ENCODE peak calls at places on chromosomes 16 and 17, in ten cellular contexts. P is IMR-90, I is Peyer's patch, U is ovary, S is stomach, M is body of pancreas, V is heart left ventricle, Y is HCT116, L is NB4, E is adrenal gland. Z is an unnamed sample.

GRCh38 chr17:35046740-35047283 is 16.7 kb downstream of the RFFL start:
- DNase-seq in P (peak), I (no peak), U (no peak), S (no peak), M (no peak), V (no peak), Y (no peak), L (peak), E (no peak), Z (no peak)

GRCh38 chr16:28475221-28475620 is 3.1 kb upstream of the NPIPB7 start:
- DNase-seq in P (no peak), I (no peak), U (no peak), S (no peak), M (no peak), V (no peak), Y (no peak), L (no peak), E (no peak), Z (no peak)

GRCh38 chr16:27321013-27321960 is 7.5 kb downstream of the IL4R start:
- DNase-seq in P (peak), I (no peak), U (peak), S (no peak), M (peak), V (no peak), Y (no peak), L (no peak), E (peak), Z (no peak)

GRCh38 chr17:28854457-28855382 is at the start of gene ERAL1:
- DNase-seq in P (peak), I (peak), U (peak), S (peak), M (peak), V (peak), Y (peak), L (peak), E (peak), Z (peak)

GRCh38 chr16:82699262-82699661 is 72.5 kb downstream of the CDH13 start:
- DNase-seq in P (no peak), I (no peak), U (no peak), S (no peak), M (no peak), V (no peak), Y (no peak), L (no peak), E (no peak), Z (no peak)

GRCh38 chr17:33452797-33453196 is 159.7 kb upstream of the ASIC2 start:
- DNase-seq in P (no peak), I (no peak), U (no peak), S (no peak), M (no peak), V (no peak), Y (no peak), L (no peak), E (no peak), Z (no peak)

GRCh38 chr16:12262454-12263180 is 286.1 kb downstream of the SNX29 start:
- DNase-seq in P (peak), I (peak), U (no peak), S (peak), M (peak), V (no peak), Y (no peak), L (no peak), E (peak), Z (peak)

GRCh38 chr17:21573961-21574610 is 118.2 kb upstream of the KCNJ18 start:
- DNase-seq in P (peak), I (peak), U (peak), S (peak), M (peak), V (peak), Y (no peak), L (no peak), E (peak), Z (peak)

GRCh38 chr17:10743316-10744009 is 13.6 kb upstream of the TMEM220 start:
- DNase-seq in P (peak), I (no peak), U (no peak), S (no peak), M (no peak), V (no peak), Y (no peak), L (no peak), E (no peak), Z (no peak)

GRCh38 chr17:76546556-76547182 is 6.8 kb downstream of the PRCD start:
- DNase-seq in P (peak), I (no peak), U (peak), S (peak), M (no peak), V (no peak), Y (no peak), L (no peak), E (peak), Z (no peak)

GRCh38 chr16:73172621-73173312 is 124.8 kb upstream of the ZFHX3 start:
- DNase-seq in P (peak), I (peak), U (peak), S (peak), M (peak), V (peak), Y (no peak), L (no peak), E (peak), Z (peak)

GRCh38 chr16:11613381-11614303 is 26.9 kb upstream of the LITAF start:
- DNase-seq in P (no peak), I (peak), U (no peak), S (peak), M (no peak), V (peak), Y (no peak), L (peak), E (peak), Z (peak)

GRCh38 chr17:50630524-50631194 is 4.0 kb upstream of the ABCC3 start:
- DNase-seq in P (no peak), I (peak), U (no peak), S (peak), M (peak), V (no peak), Y (peak), L (no peak), E (peak), Z (peak)

GRCh38 chr16:28863929-28864886 is 565 bp downstream of the SH2B1 start:
- DNase-seq in P (peak), I (no peak), U (peak), S (no peak), M (no peak), V (no peak), Y (no peak), L (peak), E (peak), Z (no peak)

GRCh38 chr17:7987112-7987893 is 15.1 kb upstream of the GUCY2D start:
- DNase-seq in P (peak), I (no peak), U (no peak), S (no peak), M (no peak), V (no peak), Y (no peak), L (no peak), E (no peak), Z (no peak)

GRCh38 chr17:75652934-75653549 is 13.9 kb downstream of the RECQL5 start:
- DNase-seq in P (peak), I (no peak), U (peak), S (no peak), M (no peak), V (no peak), Y (no peak), L (peak), E (no peak), Z (no peak)

GRCh38 chr16:84138824-84139627 is 6.0 kb downstream of the HSDL1 start:
- DNase-seq in P (peak), I (no peak), U (no peak), S (peak), M (no peak), V (no peak), Y (peak), L (no peak), E (peak), Z (no peak)

GRCh38 chr16:48426244-48427135 is 41.3 kb upstream of the SIAH1 start:
- DNase-seq in P (peak), I (no peak), U (no peak), S (no peak), M (no peak), V (no peak), Y (no peak), L (no peak), E (no peak), Z (no peak)

GRCh38 chr17:36949461-36949927 is 740 bp downstream of the AATF start:
- DNase-seq in P (peak), I (no peak), U (no peak), S (no peak), M (no peak), V (no peak), Y (no peak), L (no peak), E (no peak), Z (no peak)

GRCh38 chr17:36946726-36947091 is 2.0 kb upstream of the AATF start:
- DNase-seq in P (no peak), I (no peak), U (no peak), S (no peak), M (no peak), V (no peak), Y (no peak), L (no peak), E (no peak), Z (no peak)

GRCh38 chr17:36950027-36950426 is 1.3 kb downstream of the AATF start:
- DNase-seq in P (no peak), I (no peak), U (no peak), S (no peak), M (no peak), V (no peak), Y (no peak), L (no peak), E (no peak), Z (no peak)

GRCh38 chr17:36948717-36949460 is at the start of gene AATF:
- DNase-seq in P (peak), I (peak), U (peak), S (peak), M (peak), V (peak), Y (peak), L (peak), E (peak), Z (peak)

GRCh38 chr17:36947922-36948716 is 635 bp upstream of the AATF start:
- DNase-seq in P (no peak), I (no peak), U (no peak), S (no peak), M (no peak), V (no peak), Y (no peak), L (peak), E (no peak), Z (no peak)
- TF ChIP-seq CTCF in P (no peak), I (no peak), U (no peak), S (no peak), M (no peak), V (no peak), Y (peak), L (no peak), E (no peak), Z (no peak)

DNA sequence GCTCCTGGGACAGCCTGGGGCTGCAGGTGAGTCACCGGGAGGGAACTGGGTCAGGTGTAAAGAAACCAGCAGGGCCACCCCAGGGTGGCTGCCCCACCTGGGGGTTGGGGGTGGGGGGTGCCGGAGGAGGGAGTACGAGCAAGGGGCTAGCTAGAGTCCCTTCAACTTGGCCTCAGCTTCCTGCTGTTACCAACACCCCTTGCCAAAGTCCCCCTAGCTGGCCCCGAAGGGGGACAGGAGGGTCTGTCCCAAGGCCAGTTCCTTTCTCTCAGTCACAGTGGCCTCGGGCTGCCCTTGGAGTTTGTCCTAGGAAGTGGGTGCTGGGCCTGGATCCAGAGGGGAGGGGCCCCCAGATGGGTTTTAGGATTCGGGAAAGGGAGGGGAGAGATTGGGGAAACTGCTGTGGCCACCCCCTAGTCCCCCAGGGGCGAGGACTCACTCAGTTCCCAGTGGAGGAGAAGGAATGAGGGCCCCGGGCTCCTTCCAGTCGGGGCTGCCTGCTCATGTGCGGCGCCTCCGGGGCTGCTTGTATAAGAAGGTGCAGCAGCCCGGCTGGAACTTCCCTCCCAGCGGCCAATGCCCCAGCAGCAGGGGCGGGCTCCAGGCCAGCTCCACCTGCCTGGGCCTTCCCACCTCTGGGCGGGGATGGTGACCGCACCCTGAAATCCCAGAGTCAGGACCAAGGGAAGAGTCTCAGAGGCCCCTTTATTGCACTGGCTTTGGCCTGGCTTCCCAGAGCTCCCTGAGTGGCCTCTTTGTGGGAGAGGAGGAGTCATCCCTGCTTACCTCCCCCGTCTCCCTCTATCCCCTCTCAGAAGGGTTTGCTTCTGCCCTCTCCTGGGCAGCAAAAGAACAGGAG is 7.3 kb downstream of the ARHGAP27 start:
- DNase-seq in P (peak), I (peak), U (no peak), S (peak), M (peak), V (peak), Y (peak), L (peak), E (no peak), Z (peak)
- TF ChIP-seq POLR2A in P (no peak), I (peak), U (no peak), S (no peak), M (peak), V (no peak), Y (peak), L (no peak), E (no peak), Z (no peak)

DNA sequence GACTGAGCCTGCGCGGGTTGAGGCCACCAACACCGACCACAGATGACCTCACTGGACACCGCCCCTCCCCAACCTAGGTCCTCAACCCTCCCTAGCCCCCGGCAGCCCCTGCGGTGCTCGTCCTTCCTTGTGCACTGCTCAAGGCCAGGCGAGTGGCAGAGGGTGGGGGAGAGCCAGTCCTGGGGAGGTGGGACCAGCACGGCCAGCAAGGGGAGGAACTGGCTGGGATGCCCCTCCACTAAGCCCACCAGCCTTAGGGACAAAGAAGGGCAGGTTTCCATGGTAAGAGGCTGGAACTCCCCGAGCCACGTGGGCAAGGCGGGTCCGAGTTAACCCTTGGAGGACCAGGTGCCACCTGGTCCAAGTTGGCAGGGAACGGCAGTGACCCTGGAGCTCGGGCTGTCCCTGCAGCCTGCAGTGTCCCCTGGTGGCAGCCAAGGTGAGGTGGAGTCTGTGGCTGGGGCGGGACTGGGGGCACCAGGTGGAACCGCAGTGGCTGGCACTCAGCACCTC is 9.2 kb downstream of the FSCN2 start:
- DNase-seq in P (no peak), I (peak), U (no peak), S (peak), M (peak), V (no peak), Y (peak), L (peak), E (peak), Z (no peak)
- TF ChIP-seq CTCF in P (peak), I (peak), U (no peak), S (peak), M (peak), V (peak), Y (peak), L (peak), E (peak), Z (peak)

DNA sequence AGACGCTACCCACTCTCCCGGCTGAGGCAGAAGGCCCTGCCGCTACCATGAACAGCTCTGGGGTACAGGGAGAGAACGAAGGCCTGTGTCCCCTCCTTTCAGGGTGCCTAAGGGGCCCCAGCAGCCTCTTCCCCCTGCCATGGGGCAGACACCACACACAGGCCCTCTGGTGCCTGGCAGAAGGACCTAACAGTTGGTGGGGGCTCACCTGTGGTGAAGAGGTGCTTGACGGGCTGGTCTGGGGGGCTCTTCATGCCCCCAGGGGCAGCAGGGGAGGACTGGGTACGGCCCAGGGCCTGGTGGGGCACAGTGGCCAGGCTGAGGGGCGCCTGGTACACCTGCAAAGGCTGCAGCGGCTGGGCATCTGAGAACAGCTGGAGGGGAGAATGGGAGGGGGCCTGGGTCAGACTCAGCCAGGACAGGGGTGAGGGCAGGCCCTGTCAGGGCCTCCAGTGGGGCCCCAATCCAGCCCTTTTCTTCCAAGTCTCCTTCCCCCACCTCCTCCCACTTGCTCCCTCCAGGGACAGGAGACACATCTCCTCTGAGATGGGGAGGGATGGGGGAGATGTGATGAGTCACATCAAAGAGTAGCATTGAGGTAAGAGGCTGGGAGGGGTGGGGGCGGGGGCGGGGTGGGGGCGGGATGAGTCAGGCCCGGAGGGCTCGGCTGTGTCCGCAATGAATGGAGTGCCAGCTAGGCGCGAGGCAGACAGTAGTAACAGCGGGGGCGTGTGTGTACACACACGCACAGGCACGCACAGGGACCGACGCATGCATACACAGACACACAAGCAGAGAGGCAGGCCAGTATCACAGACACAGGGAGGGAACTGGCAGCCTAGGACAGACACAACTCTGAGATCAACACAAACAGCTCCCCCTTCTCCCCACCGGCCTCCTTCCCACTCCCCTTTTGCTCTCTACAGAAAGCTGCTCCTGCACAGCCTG is 16.1 kb downstream of the G6PC3 start:
- DNase-seq in P (peak), I (no peak), U (peak), S (no peak), M (no peak), V (no peak), Y (peak), L (peak), E (peak), Z (no peak)
- TF ChIP-seq POLR2A in P (peak), I (no peak), U (no peak), S (no peak), M (no peak), V (no peak), Y (no peak), L (no peak), E (no peak), Z (no peak)

Z was measured in right lobe of liver.